ENCODE peak calls at places on chromosome 20, in seven cellular contexts. One of them, this sample, is unnamed.

GRCh38 chr20:20781029-20781428 is 68.6 kb upstream of the RALGAPA2 start:
- DNase-seq in astrocyte of the cerebellum: no peak
- DNase-seq in upper lobe of right lung: no peak
- DNase-seq in fibroblast of the aortic adventitia: no peak
- DNase-seq in A549: no peak
- DNase-seq in bronchial epithelial cell: no peak
- DNase-seq in omental fat pad: no peak
- DNase-seq in this sample: no peak

GRCh38 chr20:16171180-16171579 is 402.1 kb downstream of the KIF16B start:
- DNase-seq in omental fat pad: no peak
- DNase-seq in astrocyte of the cerebellum: no peak
- DNase-seq in upper lobe of right lung: no peak
- DNase-seq in A549: no peak
- DNase-seq in fibroblast of the aortic adventitia: no peak
- DNase-seq in bronchial epithelial cell: no peak
- DNase-seq in this sample: no peak

GRCh38 chr20:57727863-57728262 is 18.0 kb upstream of the PMEPA1 start:
- DNase-seq in omental fat pad: no peak
- DNase-seq in upper lobe of right lung: no peak
- DNase-seq in A549: no peak
- DNase-seq in fibroblast of the aortic adventitia: no peak
- DNase-seq in astrocyte of the cerebellum: no peak
- DNase-seq in bronchial epithelial cell: no peak
- DNase-seq in this sample: no peak

GRCh38 chr20:9211016-9211760 is 142.3 kb downstream of the PLCB4 start:
- DNase-seq in A549: no peak
- DNase-seq in bronchial epithelial cell: no peak
- DNase-seq in omental fat pad: no peak
- DNase-seq in astrocyte of the cerebellum: no peak
- DNase-seq in fibroblast of the aortic adventitia: no peak
- DNase-seq in upper lobe of right lung: no peak
- DNase-seq in this sample: no peak

GRCh38 chr20:48892849-48893352 is 28.6 kb upstream of the ARFGEF2 start:
- DNase-seq in fibroblast of the aortic adventitia: no peak
- DNase-seq in omental fat pad: no peak
- DNase-seq in astrocyte of the cerebellum: no peak
- DNase-seq in A549: no peak
- DNase-seq in upper lobe of right lung: no peak
- DNase-seq in bronchial epithelial cell: no peak
- DNase-seq in this sample: no peak

GRCh38 chr20:48375804-48376203 is 452.0 kb downstream of the PREX1 start:
- DNase-seq in upper lobe of right lung: no peak
- DNase-seq in bronchial epithelial cell: no peak
- DNase-seq in omental fat pad: no peak
- DNase-seq in astrocyte of the cerebellum: no peak
- DNase-seq in A549: no peak
- DNase-seq in fibroblast of the aortic adventitia: no peak
- DNase-seq in this sample: no peak

GRCh38 chr20:9955646-9956045 is 79.1 kb upstream of the ANKEF1 start:
- DNase-seq in upper lobe of right lung: no peak
- DNase-seq in omental fat pad: no peak
- DNase-seq in astrocyte of the cerebellum: no peak
- DNase-seq in bronchial epithelial cell: peak
- DNase-seq in A549: no peak
- DNase-seq in fibroblast of the aortic adventitia: peak
- DNase-seq in this sample: no peak

GRCh38 chr20:56893206-56893605 is 264.1 kb downstream of the TFAP2C start:
- DNase-seq in astrocyte of the cerebellum: no peak
- DNase-seq in fibroblast of the aortic adventitia: no peak
- DNase-seq in omental fat pad: no peak
- DNase-seq in upper lobe of right lung: no peak
- DNase-seq in A549: no peak
- DNase-seq in bronchial epithelial cell: no peak
- DNase-seq in this sample: no peak

GRCh38 chr20:44460795-44461141 is 14.9 kb upstream of the TTPAL start:
- DNase-seq in A549: peak
- DNase-seq in upper lobe of right lung: no peak
- DNase-seq in omental fat pad: no peak
- DNase-seq in fibroblast of the aortic adventitia: peak
- DNase-seq in astrocyte of the cerebellum: peak
- DNase-seq in bronchial epithelial cell: peak
- DNase-seq in this sample: no peak

GRCh38 chr20:19022118-19022575 is 190.3 kb upstream of the SLC24A3 start:
- DNase-seq in astrocyte of the cerebellum: no peak
- DNase-seq in upper lobe of right lung: no peak
- DNase-seq in fibroblast of the aortic adventitia: no peak
- DNase-seq in A549: no peak
- DNase-seq in omental fat pad: no peak
- DNase-seq in bronchial epithelial cell: no peak
- DNase-seq in this sample: no peak

GRCh38 chr20:37090357-37090871 is 5.4 kb downstream of the RBL1 start:
- DNase-seq in bronchial epithelial cell: no peak
- DNase-seq in fibroblast of the aortic adventitia: no peak
- DNase-seq in astrocyte of the cerebellum: no peak
- DNase-seq in upper lobe of right lung: no peak
- DNase-seq in A549: no peak
- DNase-seq in omental fat pad: no peak
- DNase-seq in this sample: no peak

GRCh38 chr20:37095108-37095608 is 639 bp downstream of the RBL1 start:
- DNase-seq in upper lobe of right lung: no peak
- DNase-seq in bronchial epithelial cell: no peak
- DNase-seq in astrocyte of the cerebellum: no peak
- DNase-seq in A549: no peak
- DNase-seq in omental fat pad: no peak
- DNase-seq in fibroblast of the aortic adventitia: peak
- DNase-seq in this sample: no peak

GRCh38 chr20:37096415-37097039 is 730 bp upstream of the RBL1 start:
- DNase-seq in fibroblast of the aortic adventitia: no peak
- DNase-seq in bronchial epithelial cell: no peak
- DNase-seq in astrocyte of the cerebellum: no peak
- DNase-seq in upper lobe of right lung: no peak
- DNase-seq in A549: no peak
- DNase-seq in omental fat pad: no peak
- DNase-seq in this sample: no peak

DNA sequence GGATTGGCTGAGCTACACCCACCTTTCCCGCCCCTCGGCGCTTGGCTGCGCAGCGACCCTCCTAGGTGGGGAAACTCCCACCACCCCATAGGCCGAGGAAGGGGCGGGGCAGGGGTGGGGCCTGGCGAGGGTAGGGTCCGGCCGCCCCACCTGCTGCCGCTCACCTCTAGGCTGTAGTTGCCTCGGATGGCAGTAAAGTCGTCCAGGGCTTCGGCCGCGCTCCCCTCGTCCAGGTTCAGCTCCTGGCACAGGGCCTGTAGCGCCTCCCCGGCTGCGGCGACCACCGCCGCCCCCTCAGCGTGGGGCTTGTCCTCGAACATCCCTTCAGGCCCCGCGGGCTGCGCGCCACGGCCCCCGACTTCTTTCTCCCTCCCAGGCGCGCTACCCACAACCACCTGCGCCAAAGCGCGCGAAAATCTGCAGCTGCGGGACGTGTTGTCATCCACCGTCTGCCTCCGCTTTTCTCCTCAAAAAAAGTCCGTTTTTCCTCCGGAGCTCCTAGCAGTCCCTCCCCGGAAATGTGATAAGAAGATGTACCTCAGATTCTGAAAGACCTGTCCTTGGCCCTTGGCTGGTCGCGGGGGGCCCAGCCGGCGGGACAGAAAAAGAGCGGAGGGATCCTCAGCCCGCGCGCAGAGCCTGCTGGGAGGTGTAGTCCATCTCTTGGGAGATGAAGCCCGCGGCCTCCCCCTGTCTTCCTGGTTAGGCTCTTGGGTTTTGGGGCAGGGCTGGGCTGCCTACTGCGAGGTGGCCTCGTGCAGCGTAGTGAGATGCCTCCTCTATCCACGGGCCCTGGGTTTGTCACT is at the start of gene RBL1:
- DNase-seq in omental fat pad: peak
- DNase-seq in astrocyte of the cerebellum: peak
- DNase-seq in fibroblast of the aortic adventitia: peak
- DNase-seq in bronchial epithelial cell: peak
- DNase-seq in A549: peak
- DNase-seq in upper lobe of right lung: peak
- DNase-seq in this sample: peak
- TF ChIP-seq CTCF in omental fat pad: no peak
- TF ChIP-seq CTCF in astrocyte of the cerebellum: peak
- TF ChIP-seq CTCF in fibroblast of the aortic adventitia: peak
- TF ChIP-seq CTCF in bronchial epithelial cell: peak
- TF ChIP-seq CTCF in A549: no peak
- TF ChIP-seq CTCF in upper lobe of right lung: peak
- TF ChIP-seq CTCF in this sample: no peak

DNA sequence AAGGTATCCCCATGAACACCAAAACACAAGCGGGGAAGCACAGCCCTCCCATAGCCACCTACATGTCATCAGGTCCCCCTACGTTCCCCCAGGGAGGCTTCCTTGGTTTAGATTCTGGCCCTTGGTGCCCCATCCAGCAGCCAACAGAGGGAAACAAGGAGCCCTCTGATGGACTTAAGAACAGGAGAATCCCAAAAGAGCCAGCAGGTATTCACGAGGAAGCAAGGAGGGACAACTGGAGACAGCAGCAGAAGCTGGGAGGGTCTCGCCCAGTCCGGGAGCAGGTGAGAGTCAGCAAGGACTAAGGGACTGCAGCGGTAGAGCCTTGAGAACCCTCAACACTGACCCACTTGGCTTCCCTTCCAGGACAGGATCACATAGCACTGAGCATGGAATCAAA is 58.4 kb upstream of the TOP1 start:
- DNase-seq in fibroblast of the aortic adventitia: no peak
- DNase-seq in bronchial epithelial cell: no peak
- DNase-seq in astrocyte of the cerebellum: no peak
- DNase-seq in omental fat pad: no peak
- DNase-seq in A549: no peak
- DNase-seq in upper lobe of right lung: no peak
- DNase-seq in this sample: no peak
- TF ChIP-seq CTCF in fibroblast of the aortic adventitia: no peak
- TF ChIP-seq CTCF in bronchial epithelial cell: peak
- TF ChIP-seq CTCF in astrocyte of the cerebellum: peak
- TF ChIP-seq CTCF in omental fat pad: no peak
- TF ChIP-seq CTCF in A549: no peak
- TF ChIP-seq CTCF in upper lobe of right lung: no peak
- TF ChIP-seq CTCF in this sample: no peak

GRCh38 chr20:23058240-23058639 is 8.8 kb upstream of the THBD start:
- DNase-seq in bronchial epithelial cell: no peak
- DNase-seq in astrocyte of the cerebellum: no peak
- DNase-seq in A549: no peak
- DNase-seq in omental fat pad: no peak
- DNase-seq in fibroblast of the aortic adventitia: no peak
- DNase-seq in upper lobe of right lung: no peak
- DNase-seq in this sample: no peak
- TF ChIP-seq CTCF in bronchial epithelial cell: peak
- TF ChIP-seq CTCF in astrocyte of the cerebellum: peak
- TF ChIP-seq CTCF in A549: no peak
- TF ChIP-seq CTCF in omental fat pad: no peak
- TF ChIP-seq CTCF in fibroblast of the aortic adventitia: no peak
- TF ChIP-seq CTCF in upper lobe of right lung: no peak
- TF ChIP-seq CTCF in this sample: no peak

DNA sequence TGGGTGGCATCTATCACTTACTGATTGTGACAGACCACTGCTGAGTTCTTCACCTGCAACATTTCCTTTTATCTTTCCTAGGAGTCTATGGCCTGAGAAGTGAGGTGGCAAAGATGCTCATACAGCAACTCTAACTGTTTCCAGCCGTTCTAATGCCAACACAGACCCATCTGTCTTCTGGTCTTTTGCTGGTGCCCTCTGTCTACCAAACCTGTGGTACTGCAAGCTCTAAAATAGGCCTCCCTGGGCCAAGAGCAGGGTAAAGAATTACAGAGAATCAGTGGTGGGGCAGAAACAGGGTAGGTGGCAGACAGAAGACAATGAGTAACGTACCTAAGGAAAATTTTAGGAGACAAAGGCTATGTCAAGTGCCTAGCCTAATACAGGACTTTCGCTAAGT is 611.0 kb upstream of the FLRT3 start:
- DNase-seq in astrocyte of the cerebellum: no peak
- DNase-seq in fibroblast of the aortic adventitia: no peak
- DNase-seq in A549: no peak
- DNase-seq in bronchial epithelial cell: peak
- DNase-seq in upper lobe of right lung: no peak
- DNase-seq in omental fat pad: no peak
- DNase-seq in this sample: no peak
- TF ChIP-seq CTCF in astrocyte of the cerebellum: peak
- TF ChIP-seq CTCF in fibroblast of the aortic adventitia: no peak
- TF ChIP-seq CTCF in A549: no peak
- TF ChIP-seq CTCF in bronchial epithelial cell: peak
- TF ChIP-seq CTCF in upper lobe of right lung: no peak
- TF ChIP-seq CTCF in omental fat pad: no peak
- TF ChIP-seq CTCF in this sample: no peak

DNA sequence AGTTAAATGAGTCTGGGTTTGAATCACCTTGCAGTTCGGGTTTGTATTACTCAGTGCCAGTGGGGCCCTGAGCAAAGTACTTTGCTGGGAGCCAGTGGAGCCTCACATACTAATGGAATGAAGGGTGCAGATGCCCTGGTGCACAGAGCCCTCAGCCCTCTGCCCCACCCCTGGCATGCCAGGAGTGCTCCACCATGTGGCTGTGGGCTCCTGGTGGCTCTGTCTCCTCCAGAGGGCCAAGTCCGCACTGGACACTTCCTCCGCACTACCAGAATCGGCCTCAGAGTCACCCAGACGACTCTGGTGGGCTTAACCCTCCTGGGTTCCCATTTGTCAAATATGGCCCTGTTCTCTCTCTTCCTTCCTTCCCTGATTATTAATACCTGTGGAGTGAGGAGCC is 94.0 kb downstream of the STK35 start:
- DNase-seq in bronchial epithelial cell: no peak
- DNase-seq in omental fat pad: no peak
- DNase-seq in fibroblast of the aortic adventitia: no peak
- DNase-seq in A549: no peak
- DNase-seq in astrocyte of the cerebellum: no peak
- DNase-seq in upper lobe of right lung: no peak
- DNase-seq in this sample: no peak
- TF ChIP-seq CTCF in bronchial epithelial cell: no peak
- TF ChIP-seq CTCF in omental fat pad: no peak
- TF ChIP-seq CTCF in fibroblast of the aortic adventitia: no peak
- TF ChIP-seq CTCF in A549: no peak
- TF ChIP-seq CTCF in astrocyte of the cerebellum: no peak
- TF ChIP-seq CTCF in upper lobe of right lung: no peak
- TF ChIP-seq CTCF in this sample: no peak

DNA sequence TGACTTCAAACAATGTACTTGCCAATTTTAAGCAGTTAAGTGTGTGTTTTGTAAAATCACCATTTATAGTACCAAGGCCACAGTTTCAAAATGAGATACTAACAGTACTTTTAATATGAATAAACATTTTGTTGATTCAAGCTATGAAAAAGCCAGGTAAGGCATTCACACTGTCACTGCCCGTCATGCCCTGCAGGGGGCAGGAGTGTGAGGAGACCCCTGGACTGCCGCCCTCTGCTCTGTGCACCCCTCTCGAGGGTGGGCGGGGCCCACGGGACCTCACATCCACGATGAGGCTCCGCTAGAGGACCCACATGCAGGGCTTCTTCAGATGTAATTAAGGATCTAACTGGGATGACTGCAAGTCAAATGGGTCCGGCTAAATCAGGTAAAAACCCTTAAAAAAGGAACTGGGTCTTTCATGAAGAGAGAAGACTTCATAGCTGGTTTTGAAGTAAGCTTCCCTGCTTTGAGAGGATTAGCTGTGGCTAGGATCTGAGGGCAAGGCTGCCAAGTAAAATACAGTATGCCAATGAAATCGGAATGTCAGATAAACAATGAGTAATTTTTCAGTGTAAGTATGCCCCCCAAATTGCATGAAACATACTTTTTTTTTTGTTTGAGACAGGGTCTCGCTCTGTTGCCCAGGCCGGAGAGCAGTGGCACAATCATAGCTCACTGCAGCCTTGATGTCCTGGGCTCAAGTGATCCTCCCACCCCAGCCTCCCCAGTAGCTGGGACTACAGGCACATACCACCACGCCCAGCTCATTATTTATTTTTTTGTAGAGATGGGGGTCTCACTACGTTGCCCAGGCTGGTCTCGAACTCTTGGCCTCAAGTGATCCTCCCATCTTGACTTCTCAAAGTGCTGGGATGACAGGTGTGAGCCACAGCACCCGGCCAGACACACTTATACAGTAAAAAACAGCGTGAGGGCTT is 18.7 kb downstream of the DIDO1 start:
- DNase-seq in A549: no peak
- DNase-seq in astrocyte of the cerebellum: no peak
- DNase-seq in upper lobe of right lung: no peak
- DNase-seq in bronchial epithelial cell: no peak
- DNase-seq in omental fat pad: no peak
- DNase-seq in fibroblast of the aortic adventitia: no peak
- DNase-seq in this sample: no peak
- TF ChIP-seq CTCF in A549: peak
- TF ChIP-seq CTCF in astrocyte of the cerebellum: peak
- TF ChIP-seq CTCF in upper lobe of right lung: peak
- TF ChIP-seq CTCF in bronchial epithelial cell: peak
- TF ChIP-seq CTCF in omental fat pad: no peak
- TF ChIP-seq CTCF in fibroblast of the aortic adventitia: peak
- TF ChIP-seq CTCF in this sample: peak

This sample was measured in mesothelial cell of epicardium.